ENCODE peak calls at places on chromosomes 12 and 14, in four cellular contexts. T is adipocyte; G is activated CD4-positive, alpha-beta T cell treated with anti-CD3 and anti-CD28 coated beads, Interleukin-2, amount 10 ng/mL, durations not matched to agents 7 days and 5 days; F is NCI-H446. K is an unnamed sample.

GRCh38 chr12:87802721-87803011 is 226.5 kb downstream of the C12orf50 start:
- DNase-seq in T (no peak), G (no peak), F (peak), K (no peak)

GRCh38 chr14:92507174-92507768 is 6.3 kb upstream of the RIN3 start:
- DNase-seq in T (no peak), G (peak), F (no peak), K (peak)

GRCh38 chr12:18564306-18564705 is 173.5 kb downstream of the PLCZ1 start:
- DNase-seq in T (peak), G (no peak), F (no peak), K (no peak)

GRCh38 chr14:72024043-72024407 is 91.8 kb downstream of the RGS6 start:
- DNase-seq in T (peak), G (peak), F (peak), K (no peak)

GRCh38 chr12:93081810-93082165 is 152.7 kb upstream of the EEA1 start:
- DNase-seq in T (no peak), G (no peak), F (no peak), K (no peak)

GRCh38 chr12:47846294-47846996 is 26.7 kb upstream of the HDAC7 start:
- DNase-seq in T (no peak), G (no peak), F (no peak), K (no peak)

GRCh38 chr14:54805521-54806322 is 96.9 kb downstream of the GCH1 start:
- DNase-seq in T (peak), G (peak), F (peak), K (peak)

GRCh38 chr12:86663691-86664090 is 407.5 kb upstream of the MGAT4C start:
- DNase-seq in T (peak), G (no peak), F (peak), K (no peak)

GRCh38 chr12:133061954-133062353 is 18.8 kb upstream of the ZNF140 start:
- DNase-seq in T (no peak), G (no peak), F (no peak), K (no peak)

GRCh38 chr12:111773801-111774551 is 7.2 kb downstream of the ALDH2 start:
- DNase-seq in T (peak), G (no peak), F (no peak), K (peak)

K was measured in lung.